ENCODE peak calls at places on chromosomes 13 and 19, in seven cellular contexts. W is transverse colon, K is vagina, O is suprapubic skin, D is K562, U is stomach, R is GM23338. T is an unnamed sample.

GRCh38 chr13:58620171-58620570 is 988.6 kb downstream of the PCDH17 start:
- DNase-seq in K (no peak), D (no peak), R (peak; percentile 36), O (no peak), W (no peak), U (no peak), T (no peak)

GRCh38 chr19:959935-960502 is 24.1 kb upstream of the WDR18 start:
- DNase-seq in W (no peak), K (no peak), O (no peak), U (no peak), R (peak; percentile 77), D (no peak), T (no peak)

GRCh38 chr19:54478677-54479266 is 5.7 kb upstream of the CDC42EP5 start:
- DNase-seq in D (peak; percentile 44), U (no peak), K (no peak), W (no peak), O (no peak), R (peak; percentile 93), T (no peak)

GRCh38 chr13:41459754-41460111 is 2.4 kb downstream of the RGCC start:
- DNase-seq in K (no peak), O (no peak), D (no peak), R (no peak), W (no peak), U (no peak), T (no peak)

GRCh38 chr19:858868-859843 is at the start of gene CFD:
- DNase-seq in U (peak; percentile 38), D (no peak), R (no peak), K (no peak), O (no peak), W (peak; percentile 62), T (peak; percentile 91)

GRCh38 chr13:111969551-111970135 is 97.3 kb upstream of the SOX1 start:
- DNase-seq in K (no peak), U (no peak), R (no peak), D (no peak), W (no peak), O (no peak), T (no peak)

GRCh38 chr13:92175330-92175729 is 776.9 kb downstream of the GPC5 start:
- DNase-seq in K (no peak), U (no peak), D (peak; percentile 3), R (peak; percentile 67), W (no peak), O (no peak), T (no peak)

GRCh38 chr13:95260031-95260525 is 41.2 kb downstream of the ABCC4 start:
- DNase-seq in U (no peak), O (no peak), W (no peak), K (no peak), R (no peak), D (no peak), T (no peak)

GRCh38 chr19:15971217-15971616 is 22.4 kb downstream of the OR10H4 start:
- DNase-seq in W (no peak), O (no peak), R (no peak), D (no peak), U (no peak), K (no peak), T (no peak)

GRCh38 chr19:7083076-7083956 is 13.8 kb downstream of the ZNF557 start:
- DNase-seq in K (no peak), R (peak; percentile 59), U (no peak), O (no peak), W (no peak), D (no peak), T (no peak)

GRCh38 chr13:74556002-74556551 is 421.9 kb upstream of the KLF12 start:
- DNase-seq in W (no peak), K (no peak), D (no peak), O (no peak), U (no peak), R (no peak), T (no peak)

GRCh38 chr19:17590780-17591688 is 35.6 kb downstream of the COLGALT1 start:
- DNase-seq in U (no peak), R (no peak), W (no peak), O (no peak), K (no peak), D (no peak), T (no peak)

GRCh38 chr19:38843175-38843758 is 6.5 kb downstream of the HNRNPL start:
- DNase-seq in D (peak; percentile 18), U (no peak), K (no peak), R (no peak), W (no peak), O (no peak), T (peak; percentile 76)

GRCh38 chr19:15249912-15250634 is 17.8 kb upstream of the EPHX3 start:
- DNase-seq in O (no peak), U (no peak), D (no peak), W (no peak), R (no peak), K (no peak), T (no peak)

GRCh38 chr19:50508850-50509190 is 2.2 kb downstream of the JOSD2 start:
- DNase-seq in U (no peak), D (no peak), W (no peak), O (no peak), K (no peak), R (no peak), T (peak; percentile 43)

GRCh38 chr13:47135800-47136658 is 239.2 kb upstream of the HTR2A start:
- DNase-seq in K (no peak), R (no peak), W (no peak), D (no peak), U (no peak), O (no peak), T (no peak)

GRCh38 chr19:14502334-14503092 is 6.6 kb upstream of the GIPC1 start:
- DNase-seq in O (no peak), K (no peak), W (no peak), U (no peak), R (no peak), D (no peak), T (no peak)

GRCh38 chr13:84653915-84654534 is 771.8 kb upstream of the SLITRK1 start:
- DNase-seq in R (no peak), U (no peak), W (no peak), O (no peak), K (no peak), D (no peak), T (no peak)

GRCh38 chr13:31327157-31327556 is 127.4 kb downstream of the B3GLCT start:
- DNase-seq in O (no peak), K (no peak), U (no peak), W (no peak), R (no peak), D (no peak), T (no peak)

GRCh38 chr13:29693297-29693945 is 97.9 kb upstream of the SLC7A1 start:
- DNase-seq in W (peak; percentile 75), D (no peak), R (no peak), U (peak; percentile 88), O (no peak), K (peak; percentile 79), T (no peak)

GRCh38 chr13:23561261-23561660 is 9.0 kb upstream of the TNFRSF19 start:
- DNase-seq in U (no peak), R (no peak), K (no peak), O (no peak), D (no peak), W (no peak), T (no peak)

GRCh38 chr19:45235485-45235884 is 9.7 kb downstream of the EXOC3L2 start:
- DNase-seq in W (no peak), U (no peak), O (no peak), D (no peak), K (no peak), R (no peak), T (no peak)

GRCh38 chr19:2820112-2820702 is 539 bp downstream of the ZNF554 start:
- DNase-seq in D (no peak), W (peak; percentile 27), O (no peak), R (peak; percentile 50), U (no peak), K (no peak), T (no peak)

GRCh38 chr19:47802521-47803043 is 1.8 kb downstream of the TPRX1 start:
- DNase-seq in W (no peak), D (no peak), K (no peak), U (no peak), O (no peak), R (no peak), T (no peak)
- H3K4me1 ChIP-seq in W (no peaks in the 10 kb centered on the region), D (no peaks in the 10 kb centered on the region), K (no peaks in the 10 kb centered on the region), U (no peaks in the 10 kb centered on the region), O (no peaks in the 10 kb centered on the region), R (no peaks in the 10 kb centered on the region), T (no peaks in the 10 kb centered on the region)

DNA sequence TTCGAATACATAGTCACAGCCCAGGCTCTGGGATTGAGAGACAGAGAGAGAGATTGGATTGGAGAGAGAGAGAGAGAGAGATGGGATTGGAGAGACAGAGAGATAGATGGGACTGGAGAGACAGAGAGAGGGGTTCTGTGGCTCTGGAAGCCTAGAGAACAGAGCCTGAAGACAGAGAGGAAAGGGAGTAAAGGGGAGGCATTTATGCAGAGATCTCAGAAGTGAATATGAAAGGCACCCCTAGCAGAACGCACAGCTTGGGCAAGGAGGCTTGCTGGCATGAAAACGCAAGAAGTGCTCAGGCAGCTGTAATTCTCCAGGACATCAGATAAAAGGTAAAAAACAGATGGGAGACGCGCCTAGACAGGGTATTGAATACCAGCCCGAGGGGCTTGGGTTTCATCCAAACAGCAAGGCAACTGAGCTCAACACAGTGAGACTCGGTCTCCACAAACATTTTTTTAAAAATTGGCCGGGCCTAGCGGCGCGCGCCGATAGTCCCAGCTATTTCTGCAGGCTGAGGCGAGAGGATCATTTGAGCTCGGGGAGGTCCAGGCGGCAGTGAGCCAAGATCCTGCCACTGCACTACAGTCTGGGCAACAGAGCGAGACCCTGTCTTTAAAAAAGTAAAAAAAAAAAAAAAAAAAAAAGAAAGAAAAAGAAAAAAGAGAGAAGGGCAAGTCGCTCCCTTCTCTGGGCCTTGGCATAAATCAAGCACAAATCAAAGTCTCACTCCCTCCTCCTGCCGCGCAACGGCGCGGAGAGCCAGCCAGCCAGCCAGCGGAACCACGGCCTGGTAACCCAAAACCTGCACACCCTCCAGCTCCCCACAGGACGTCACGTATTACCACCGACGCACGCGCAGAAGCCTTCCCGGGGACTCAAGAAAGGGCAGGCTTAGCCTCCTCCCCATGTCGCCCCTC is 769 bp upstream of the PPP2R1A start:
- DNase-seq in D (no peak), W (no peak), R (peak; percentile 66), K (peak; percentile 100), O (peak; percentile 87), U (no peak), T (peak; percentile 100)
- TF ChIP-seq CTCF in D (no peak), W (no peak), R (no peak), K (no peak), O (no peak), U (no peak), T (peak; percentile 23)

DNA sequence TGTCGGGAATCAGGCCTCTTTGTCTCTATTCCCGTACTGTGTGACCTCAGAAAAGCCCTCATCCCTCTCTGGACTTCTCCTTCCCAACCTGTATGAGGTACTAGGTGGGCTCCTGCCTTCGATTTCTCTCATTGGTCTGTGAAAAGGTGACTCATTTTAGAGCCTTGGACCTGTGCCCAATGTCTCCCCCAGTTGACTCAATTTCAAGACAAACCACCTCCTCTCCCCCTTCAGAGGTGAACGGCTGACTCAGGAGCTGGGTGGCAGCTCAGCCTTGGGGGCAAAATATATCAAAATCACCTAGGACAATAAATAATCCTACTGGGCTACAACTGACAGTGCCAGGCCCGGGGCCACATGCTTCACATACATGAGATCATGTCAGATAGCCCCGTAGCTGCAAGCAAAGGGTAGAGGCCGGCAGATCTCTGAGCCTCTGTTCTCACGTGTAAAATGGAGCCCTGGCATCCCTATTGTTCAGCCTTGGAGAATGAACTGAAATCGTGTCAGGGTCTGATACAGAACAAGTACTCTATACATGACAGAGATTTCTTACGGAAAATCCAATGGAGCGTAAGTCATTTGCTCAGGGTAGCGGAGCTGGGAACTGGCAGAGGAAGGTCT is 543 bp downstream of the COQ8B start:
- DNase-seq in D (peak; percentile 54), R (no peak), W (no peak), O (no peak), U (no peak), K (no peak), T (peak; percentile 76)
- TF ChIP-seq POLR2AphosphoS5 in D (no peak), R (no peak), W (no peak), O (no peak), U (no peak), K (no peak), T (no peak)

GRCh38 chr13:27148900-27149299 is 22.7 kb downstream of the USP12 start:
- DNase-seq in W (no peak), O (no peak), D (no peak), K (no peak), R (no peak), U (no peak), T (no peak)
- H3K4me1 ChIP-seq in W (peaks cover 15% of the 10 kb centered on the region), O (peaks cover 14% of the 10 kb centered on the region), D (peaks cover 7% of the 10 kb centered on the region), K (peaks cover 23% of the 10 kb centered on the region), R (peaks cover 13% of the 10 kb centered on the region), U (no peaks in the 10 kb centered on the region), T (peaks cover 9% of the 10 kb centered on the region)

T was measured in spleen.